ENCODE peak calls at places on chromosomes 13 and 19, in eight cellular contexts. K is iPS-NIHi11; T is Calu3; N is naive thymus-derived CD8-positive, alpha-beta T cell; B is activated CD4-positive, alpha-beta T cell treated with anti-CD3 and anti-CD28 coated beads for 24 hours; J is left colon; Y is pons; V is K562. F is an unnamed sample.

GRCh38 chr19:55406091-55406868 is 1.3 kb downstream of the UBE2S start:
- DNase-seq in K (no peak), T (no peak), N (no peak), B (no peak), J (no peak), Y (no peak), V (no peak), F (no peak)

GRCh38 chr13:111936267-111936925 is 130.6 kb upstream of the SOX1 start:
- DNase-seq in K (no peak), T (no peak), N (no peak), B (no peak), J (no peak), Y (no peak), V (no peak), F (no peak)

GRCh38 chr13:97935071-97935470 is 18.4 kb upstream of the IPO5 start:
- DNase-seq in K (no peak), T (no peak), N (no peak), B (no peak), J (no peak), Y (no peak), V (no peak), F (no peak)

GRCh38 chr19:14381689-14382474 is 638 bp downstream of the ADGRE5 start:
- DNase-seq in K (no peak), T (peak), N (peak), B (no peak), J (peak), Y (no peak), V (peak), F (no peak)

GRCh38 chr13:39603424-39603947 is 493 bp upstream of the LHFPL6 start:
- DNase-seq in K (peak), T (no peak), N (no peak), B (no peak), J (no peak), Y (no peak), V (no peak), F (peak)

GRCh38 chr19:58361900-58362271 is 665 bp downstream of the ZNF497 start:
- DNase-seq in K (peak), T (peak), N (peak), B (no peak), J (peak), Y (no peak), V (peak), F (peak)

GRCh38 chr13:50592412-50593145 is 250.9 kb downstream of the DLEU7 start:
- DNase-seq in K (no peak), T (no peak), N (no peak), B (no peak), J (no peak), Y (no peak), V (no peak), F (no peak)

GRCh38 chr13:25375727-25376358 is 4.1 kb downstream of the ATP8A2 start:
- DNase-seq in K (peak), T (peak), N (no peak), B (peak), J (no peak), Y (peak), V (peak), F (peak)

GRCh38 chr19:40144947-40145748 is 46.1 kb upstream of the MAP3K10 start:
- DNase-seq in K (no peak), T (no peak), N (no peak), B (no peak), J (no peak), Y (no peak), V (no peak), F (no peak)

GRCh38 chr19:32890841-32891240 is 21.3 kb upstream of the SLC7A9 start:
- DNase-seq in K (no peak), T (no peak), N (no peak), B (no peak), J (no peak), Y (no peak), V (no peak), F (no peak)

GRCh38 chr19:51001495-51001894 is at the start of gene KLK8:
- DNase-seq in K (no peak), T (no peak), N (no peak), B (no peak), J (no peak), Y (no peak), V (no peak), F (no peak)

GRCh38 chr19:10260141-10260584 is 8.1 kb downstream of the MRPL4 start:
- DNase-seq in K (no peak), T (peak), N (no peak), B (peak), J (no peak), Y (no peak), V (no peak), F (no peak)

GRCh38 chr19:29263305-29264080 is 50.5 kb upstream of the UQCRFS1 start:
- DNase-seq in K (peak), T (peak), N (no peak), B (peak), J (no peak), Y (peak), V (peak), F (peak)

GRCh38 chr19:7718668-7719067 is 13.2 kb downstream of the CLEC4G start:
- DNase-seq in K (no peak), T (no peak), N (no peak), B (no peak), J (no peak), Y (no peak), V (no peak), F (no peak)

GRCh38 chr19:17720487-17720839 is 1.2 kb downstream of the MAP1S start:
- DNase-seq in K (no peak), T (no peak), N (no peak), B (no peak), J (no peak), Y (no peak), V (peak), F (no peak)

GRCh38 chr13:102721800-102722231 is 27.0 kb upstream of the METTL21C start:
- DNase-seq in K (no peak), T (no peak), N (no peak), B (no peak), J (no peak), Y (peak), V (no peak), F (no peak)

GRCh38 chr19:18539372-18539771 is 4.0 kb downstream of the FKBP8 start:
- DNase-seq in K (no peak), T (no peak), N (no peak), B (no peak), J (no peak), Y (no peak), V (no peak), F (no peak)

GRCh38 chr13:113049521-113049941 is 56.1 kb upstream of the F7 start:
- DNase-seq in K (no peak), T (no peak), N (peak), B (no peak), J (no peak), Y (no peak), V (no peak), F (no peak)

GRCh38 chr13:27868639-27869435 is 51.0 kb upstream of the PDX1 start:
- DNase-seq in K (no peak), T (peak), N (no peak), B (no peak), J (no peak), Y (no peak), V (no peak), F (no peak)

GRCh38 chr19:49506575-49507105 is 5.8 kb upstream of the FCGRT start:
- DNase-seq in K (peak), T (peak), N (peak), B (no peak), J (peak), Y (no peak), V (peak), F (peak)

GRCh38 chr19:11200931-11201330 is 3.6 kb upstream of the KANK2 start:
- DNase-seq in K (no peak), T (no peak), N (no peak), B (no peak), J (no peak), Y (no peak), V (no peak), F (no peak)

GRCh38 chr19:41595258-41595889 is 19.4 kb downstream of the CEACAM21 start:
- DNase-seq in K (peak), T (peak), N (peak), B (peak), J (no peak), Y (peak), V (peak), F (peak)

GRCh38 chr13:113784645-113785024 is 25.6 kb downstream of the TMEM255B start:
- DNase-seq in K (no peak), T (no peak), N (no peak), B (no peak), J (no peak), Y (no peak), V (no peak), F (no peak)

GRCh38 chr13:96844195-96844594 is 150.1 kb downstream of the OXGR1 start:
- DNase-seq in K (no peak), T (no peak), N (no peak), B (no peak), J (no peak), Y (no peak), V (no peak), F (no peak)

GRCh38 chr13:44653261-44653660 is 77.1 kb upstream of the TSC22D1 start:
- DNase-seq in K (no peak), T (no peak), N (no peak), B (no peak), J (no peak), Y (no peak), V (no peak), F (no peak)

GRCh38 chr19:15123900-15124299 is 16.7 kb downstream of the SYDE1 start:
- DNase-seq in K (no peak), T (no peak), N (no peak), B (no peak), J (peak), Y (peak), V (no peak), F (no peak)

GRCh38 chr19:8310342-8311055 is 2.3 kb upstream of the CD320 start:
- DNase-seq in K (no peak), T (no peak), N (peak), B (no peak), J (peak), Y (no peak), V (no peak), F (peak)

GRCh38 chr13:45280751-45281634 is 60.0 kb downstream of the TPT1 start:
- DNase-seq in K (peak), T (peak), N (no peak), B (peak), J (peak), Y (peak), V (no peak), F (peak)

GRCh38 chr13:76349700-76350099 is 536.5 kb downstream of the KCTD12 start:
- DNase-seq in K (no peak), T (no peak), N (no peak), B (no peak), J (no peak), Y (no peak), V (no peak), F (no peak)

F was measured in endothelial cell.